ENCODE peak calls at places on chromosomes 11 and 22, in eight cellular contexts. One of them, this sample, is unnamed. For H3K4me1, the result is how much of the 10 kb centered on the place peaks cover.

GRCh38 chr11:42465613-42466012 is 846.2 kb upstream of the API5 start:
- DNase-seq in fibroblast of lung: no peak
- DNase-seq in A549: no peak
- DNase-seq in OCI-LY7: no peak
- DNase-seq in SK-N-SH: no peak
- DNase-seq in astrocyte: no peak
- DNase-seq in GM23338: no peak
- DNase-seq in neural progenitor cell: no peak
- DNase-seq in this sample: no peak

GRCh38 chr11:13940611-13941256 is 21.8 kb upstream of the SPON1 start:
- DNase-seq in fibroblast of lung: no peak
- DNase-seq in A549: no peak
- DNase-seq in OCI-LY7: no peak
- DNase-seq in SK-N-SH: no peak
- DNase-seq in astrocyte: no peak
- DNase-seq in GM23338: no peak
- DNase-seq in neural progenitor cell: no peak
- DNase-seq in this sample: no peak

GRCh38 chr11:127420139-127420538 is 419.6 kb upstream of the KIRREL3 start:
- DNase-seq in fibroblast of lung: no peak
- DNase-seq in A549: no peak
- DNase-seq in OCI-LY7: no peak
- DNase-seq in SK-N-SH: no peak
- DNase-seq in astrocyte: no peak
- DNase-seq in GM23338: no peak
- DNase-seq in neural progenitor cell: no peak
- DNase-seq in this sample: no peak

GRCh38 chr11:64888761-64889511 is 10.5 kb upstream of the EHD1 start:
- DNase-seq in fibroblast of lung: peak
- DNase-seq in A549: peak
- DNase-seq in OCI-LY7: no peak
- DNase-seq in SK-N-SH: no peak
- DNase-seq in astrocyte: no peak
- DNase-seq in GM23338: no peak
- DNase-seq in neural progenitor cell: no peak
- DNase-seq in this sample: no peak

GRCh38 chr11:106288057-106288456 is 210.6 kb downstream of the AASDHPPT start:
- DNase-seq in fibroblast of lung: no peak
- DNase-seq in A549: no peak
- DNase-seq in OCI-LY7: no peak
- DNase-seq in SK-N-SH: no peak
- DNase-seq in astrocyte: no peak
- DNase-seq in GM23338: no peak
- DNase-seq in neural progenitor cell: no peak
- DNase-seq in this sample: no peak

GRCh38 chr11:72226701-72227100 is 2.1 kb downstream of the INPPL1 start:
- DNase-seq in fibroblast of lung: no peak
- DNase-seq in A549: no peak
- DNase-seq in OCI-LY7: no peak
- DNase-seq in SK-N-SH: no peak
- DNase-seq in astrocyte: no peak
- DNase-seq in GM23338: no peak
- DNase-seq in neural progenitor cell: no peak
- DNase-seq in this sample: no peak

GRCh38 chr22:39980635-39981034 is 14.1 kb upstream of the FAM83F start:
- DNase-seq in fibroblast of lung: no peak
- DNase-seq in A549: no peak
- DNase-seq in OCI-LY7: no peak
- DNase-seq in SK-N-SH: no peak
- DNase-seq in astrocyte: no peak
- DNase-seq in GM23338: no peak
- DNase-seq in neural progenitor cell: no peak
- DNase-seq in this sample: no peak

GRCh38 chr11:12993626-12994025 is 15.5 kb upstream of the RASSF10 start:
- DNase-seq in fibroblast of lung: no peak
- DNase-seq in A549: no peak
- DNase-seq in OCI-LY7: no peak
- DNase-seq in SK-N-SH: no peak
- DNase-seq in astrocyte: no peak
- DNase-seq in GM23338: no peak
- DNase-seq in neural progenitor cell: no peak
- DNase-seq in this sample: peak

GRCh38 chr11:31818874-31819331 is 7.8 kb upstream of the PAX6 start:
- DNase-seq in fibroblast of lung: no peak
- DNase-seq in A549: no peak
- DNase-seq in OCI-LY7: no peak
- DNase-seq in SK-N-SH: peak
- DNase-seq in astrocyte: no peak
- DNase-seq in GM23338: peak
- DNase-seq in neural progenitor cell: peak
- DNase-seq in this sample: no peak

DNA sequence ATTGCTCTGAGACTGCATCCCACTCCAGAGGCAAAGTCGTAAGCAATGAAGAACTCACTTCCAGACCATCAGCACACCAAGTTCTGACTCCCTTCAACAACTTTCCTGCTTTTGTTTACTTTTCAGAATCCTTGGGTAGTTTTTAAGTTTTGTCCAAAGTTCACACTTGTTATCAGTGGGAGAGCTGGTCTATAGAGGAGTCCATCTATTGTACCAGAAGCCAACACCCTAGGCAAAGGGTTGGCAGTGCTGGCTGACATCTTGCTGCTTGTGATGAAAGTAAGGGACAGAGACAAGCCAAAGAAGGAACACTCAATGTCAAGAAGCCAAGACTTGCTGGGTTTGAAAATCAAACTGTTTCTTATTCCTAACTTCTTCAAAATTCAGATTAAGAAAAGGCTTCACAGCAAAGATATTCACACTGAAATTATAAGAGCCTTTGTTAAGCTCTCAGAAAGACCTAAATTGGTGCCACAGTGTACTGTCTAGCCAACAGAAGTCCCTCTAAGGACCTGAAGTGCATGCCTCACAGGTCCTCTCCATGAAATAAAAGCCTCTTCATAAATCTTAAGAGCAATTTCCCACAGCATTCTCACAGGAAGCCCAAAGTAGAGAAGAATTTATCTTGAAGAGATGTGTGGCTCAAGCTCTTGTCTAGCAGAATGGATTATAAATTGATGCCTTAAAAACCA is 21.5 kb upstream of the LINC01488 start:
- DNase-seq in fibroblast of lung: no peak
- DNase-seq in A549: no peak
- DNase-seq in OCI-LY7: no peak
- DNase-seq in SK-N-SH: no peak
- DNase-seq in astrocyte: no peak
- DNase-seq in GM23338: no peak
- DNase-seq in neural progenitor cell: no peak
- DNase-seq in this sample: no peak
- TF ChIP-seq CTCF in fibroblast of lung: no peak
- TF ChIP-seq CTCF in A549: no peak
- TF ChIP-seq CTCF in OCI-LY7: no peak
- TF ChIP-seq CTCF in SK-N-SH: no peak
- TF ChIP-seq CTCF in astrocyte: no peak
- TF ChIP-seq CTCF in GM23338: no peak
- TF ChIP-seq CTCF in neural progenitor cell: no peak
- TF ChIP-seq CTCF in this sample: no peak

GRCh38 chr11:10694481-10695239 is 1.1 kb upstream of the IRAG1 start:
- DNase-seq in fibroblast of lung: peak
- DNase-seq in A549: no peak
- DNase-seq in OCI-LY7: no peak
- DNase-seq in SK-N-SH: no peak
- DNase-seq in astrocyte: peak
- DNase-seq in GM23338: no peak
- DNase-seq in neural progenitor cell: no peak
- DNase-seq in this sample: no peak
- H3K4me2 ChIP-seq in fibroblast of lung: peak
- H3K4me2 ChIP-seq in A549: no peak
- H3K4me2 ChIP-seq in OCI-LY7: no peak
- H3K4me2 ChIP-seq in SK-N-SH: no peak
- H3K4me2 ChIP-seq in astrocyte: no peak
- H3K4me2 ChIP-seq in GM23338: no peak
- H3K4me2 ChIP-seq in neural progenitor cell: no peak
- H3K4me2 ChIP-seq in this sample: no peak

DNA sequence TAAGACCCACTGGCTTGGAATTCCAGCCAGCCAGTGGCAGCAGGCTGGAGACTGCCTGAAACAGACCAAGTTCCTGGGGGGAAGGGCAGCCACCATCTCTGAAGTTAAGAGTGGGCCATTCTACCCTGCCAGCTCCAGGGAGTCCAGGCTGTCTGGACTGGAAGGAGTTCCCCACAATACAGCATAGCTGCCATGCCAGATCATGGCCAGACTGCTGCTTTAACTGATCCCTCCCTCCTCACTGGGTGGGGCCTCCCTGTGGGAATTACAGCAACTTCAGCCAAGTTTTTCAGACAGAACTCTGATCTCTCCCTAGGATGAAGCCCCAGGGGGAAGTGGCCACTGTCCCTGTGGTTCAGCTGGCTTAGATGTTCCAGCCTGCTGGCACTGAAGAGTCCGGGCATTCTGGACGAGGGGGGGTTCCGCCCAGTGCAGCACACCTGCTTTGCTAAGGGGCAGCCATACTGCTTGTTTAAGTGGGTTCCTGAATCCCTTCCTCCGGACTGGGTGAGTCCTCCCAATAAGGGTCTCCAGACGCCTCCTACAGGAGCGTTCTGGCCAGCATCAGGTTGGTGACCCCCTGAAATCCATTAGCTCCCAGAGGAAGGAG is 455.4 kb downstream of the DLG2 start:
- DNase-seq in fibroblast of lung: peak
- DNase-seq in A549: no peak
- DNase-seq in OCI-LY7: no peak
- DNase-seq in SK-N-SH: no peak
- DNase-seq in astrocyte: peak
- DNase-seq in GM23338: no peak
- DNase-seq in neural progenitor cell: no peak
- DNase-seq in this sample: no peak
- H3K4me1 ChIP-seq in fibroblast of lung: under half
- H3K4me1 ChIP-seq in A549: under half
- H3K4me1 ChIP-seq in OCI-LY7: under half
- H3K4me1 ChIP-seq in SK-N-SH: under half
- H3K4me1 ChIP-seq in astrocyte: under half
- H3K4me1 ChIP-seq in GM23338: under half
- H3K4me1 ChIP-seq in neural progenitor cell: under half
- H3K4me1 ChIP-seq in this sample: under half

GRCh38 chr11:124672531-124673215 is 866 bp downstream of the SIAE start:
- DNase-seq in fibroblast of lung: no peak
- DNase-seq in A549: no peak
- DNase-seq in OCI-LY7: peak
- DNase-seq in SK-N-SH: peak
- DNase-seq in astrocyte: no peak
- DNase-seq in GM23338: no peak
- DNase-seq in neural progenitor cell: no peak
- DNase-seq in this sample: no peak

GRCh38 chr11:124673333-124674167 is at the start of the genes SIAE and SPA17:
- DNase-seq in fibroblast of lung: peak
- DNase-seq in A549: peak
- DNase-seq in OCI-LY7: peak
- DNase-seq in SK-N-SH: peak
- DNase-seq in astrocyte: peak
- DNase-seq in GM23338: peak
- DNase-seq in neural progenitor cell: peak
- DNase-seq in this sample: peak

GRCh38 chr11:124667601-124668000 is 5.9 kb downstream of the SIAE start:
- DNase-seq in fibroblast of lung: no peak
- DNase-seq in A549: no peak
- DNase-seq in OCI-LY7: no peak
- DNase-seq in SK-N-SH: no peak
- DNase-seq in astrocyte: no peak
- DNase-seq in GM23338: no peak
- DNase-seq in neural progenitor cell: no peak
- DNase-seq in this sample: no peak

GRCh38 chr11:124669193-124669592 is 4.3 kb downstream of the SIAE start:
- DNase-seq in fibroblast of lung: peak
- DNase-seq in A549: peak
- DNase-seq in OCI-LY7: peak
- DNase-seq in SK-N-SH: peak
- DNase-seq in astrocyte: peak
- DNase-seq in GM23338: peak
- DNase-seq in neural progenitor cell: peak
- DNase-seq in this sample: no peak

DNA sequence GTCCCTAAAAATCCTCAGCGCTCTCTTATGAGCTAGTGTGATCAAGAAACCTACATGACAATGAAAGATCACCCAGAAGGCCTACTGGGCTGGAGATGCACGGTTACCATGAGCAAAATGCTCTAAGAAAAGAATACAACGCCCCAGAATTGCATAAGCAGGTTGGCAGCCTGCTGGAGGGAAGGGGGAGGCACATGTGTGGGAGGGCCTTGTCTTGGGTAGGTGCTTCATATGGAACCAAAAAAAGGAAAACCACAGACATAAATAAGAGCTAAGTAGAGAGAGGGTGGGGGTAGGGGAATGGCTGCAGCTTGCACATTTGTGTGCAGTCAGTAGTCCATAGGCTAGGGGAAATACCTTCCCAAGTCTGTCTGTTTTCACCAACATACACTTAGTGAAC is 2.8 kb downstream of the SIAE start:
- DNase-seq in fibroblast of lung: no peak
- DNase-seq in A549: no peak
- DNase-seq in OCI-LY7: peak
- DNase-seq in SK-N-SH: no peak
- DNase-seq in astrocyte: no peak
- DNase-seq in GM23338: peak
- DNase-seq in neural progenitor cell: no peak
- DNase-seq in this sample: no peak
- TF ChIP-seq CTCF in fibroblast of lung: no peak
- TF ChIP-seq CTCF in A549: no peak
- TF ChIP-seq CTCF in OCI-LY7: no peak
- TF ChIP-seq CTCF in SK-N-SH: no peak
- TF ChIP-seq CTCF in astrocyte: no peak
- TF ChIP-seq CTCF in GM23338: no peak
- TF ChIP-seq CTCF in neural progenitor cell: no peak
- TF ChIP-seq CTCF in this sample: no peak